ENCODE peak calls at places on chromosome 18, in five cellular contexts. O is GM12878, N is IMR-90, X is K562, G is SK-N-SH. B is an unnamed sample.

GRCh38 chr18:75162467-75162866 is 46.5 kb downstream of the PTGR3 start:
- DNase-seq in O (no peak), N (peak; percentile 71), X (no peak), G (no peak), B (no peak)

GRCh38 chr18:25873833-25874232 is 216.6 kb downstream of the SS18 start:
- DNase-seq in O (no peak), N (peak; percentile 23), X (peak; percentile 34), G (no peak), B (no peak)

GRCh38 chr18:41128545-41128944 is 826.5 kb upstream of the PIK3C3 start:
- DNase-seq in O (no peak), N (peak; percentile 68), X (no peak), G (no peak), B (no peak)

GRCh38 chr18:67669993-67670671 is 153.6 kb upstream of the DSEL start:
- DNase-seq in O (no peak), N (peak; percentile 98), X (no peak), G (no peak), B (no peak)

GRCh38 chr18:9069482-9070059 is 32.9 kb upstream of the NDUFV2 start:
- DNase-seq in O (peak; percentile 66), N (no peak), X (no peak), G (no peak), B (no peak)

GRCh38 chr18:23822590-23823385 is 133.5 kb downstream of the LAMA3 start:
- DNase-seq in O (no peak), N (peak; percentile 49), X (no peak), G (no peak), B (no peak)

GRCh38 chr18:7754725-7755181 is 187.6 kb downstream of the PTPRM start:
- DNase-seq in O (no peak), N (peak; percentile 17), X (no peak), G (no peak), B (peak; percentile 52)

GRCh38 chr18:34339155-34339554 is 114.4 kb upstream of the NOL4 start:
- DNase-seq in O (no peak), N (no peak), X (no peak), G (no peak), B (no peak)

GRCh38 chr18:58362027-58362575 is 266.8 kb downstream of the ALPK2 start:
- DNase-seq in O (no peak), N (peak; percentile 97), X (no peak), G (no peak), B (peak; percentile 34)

GRCh38 chr18:54116541-54117257 is 107.8 kb downstream of the MBD2 start:
- DNase-seq in O (no peak), N (no peak), X (no peak), G (no peak), B (no peak)

GRCh38 chr18:55440988-55441387 is 147.0 kb downstream of the TCF4 start:
- DNase-seq in O (no peak), N (no peak), X (no peak), G (no peak), B (no peak)

GRCh38 chr18:73564073-73564472 is 583.6 kb downstream of the FBXO15 start:
- DNase-seq in O (no peak), N (peak; percentile 90), X (no peak), G (no peak), B (peak; percentile 64)

GRCh38 chr18:1452821-1453220 is 548.1 kb downstream of the ADCYAP1 start:
- DNase-seq in O (no peak), N (no peak), X (no peak), G (no peak), B (no peak)

GRCh38 chr18:13240060-13240725 is 21.6 kb downstream of the LDLRAD4 start:
- DNase-seq in O (no peak), N (no peak), X (no peak), G (no peak), B (no peak)

GRCh38 chr18:9437049-9437448 is 38.3 kb upstream of the RALBP1 start:
- DNase-seq in O (no peak), N (peak; percentile 66), X (no peak), G (no peak), B (no peak)

GRCh38 chr18:40917096-40917495 is 1037.9 kb upstream of the PIK3C3 start:
- DNase-seq in O (no peak), N (peak; percentile 71), X (no peak), G (no peak), B (peak; percentile 2)

GRCh38 chr18:515156-515815 is 14.8 kb upstream of the COLEC12 start:
- DNase-seq in O (no peak), N (no peak), X (no peak), G (no peak), B (no peak)

GRCh38 chr18:39724652-39725051 is 2159.1 kb upstream of the CELF4 start:
- DNase-seq in O (no peak), N (peak; percentile 33), X (no peak), G (no peak), B (no peak)

GRCh38 chr18:25734336-25734735 is 356.1 kb downstream of the SS18 start:
- DNase-seq in O (no peak), N (no peak), X (no peak), G (no peak), B (no peak)

GRCh38 chr18:3898866-3899613 is 449.1 kb downstream of the TGIF1 start:
- DNase-seq in O (no peak), N (no peak), X (no peak), G (no peak), B (no peak)

GRCh38 chr18:6315556-6316331 is 99.0 kb downstream of the L3MBTL4 start:
- DNase-seq in O (no peak), N (no peak), X (no peak), G (no peak), B (peak; percentile 1)

GRCh38 chr18:11089931-11090715 is 59.2 kb downstream of the PIEZO2 start:
- DNase-seq in O (no peak), N (no peak), X (no peak), G (no peak), B (no peak)

GRCh38 chr18:23354625-23355024 is 98.5 kb upstream of the RIOK3 start:
- DNase-seq in O (no peak), N (peak; percentile 76), X (peak; percentile 50), G (no peak), B (no peak)

GRCh38 chr18:7452331-7452730 is 114.8 kb upstream of the PTPRM start:
- DNase-seq in O (no peak), N (peak; percentile 4), X (peak; percentile 33), G (peak; percentile 68), B (peak; percentile 50)

GRCh38 chr18:13220326-13220991 is 1.9 kb downstream of the LDLRAD4 start:
- DNase-seq in O (no peak), N (no peak), X (no peak), G (no peak), B (no peak)

GRCh38 chr18:59155140-59155539 is 15.5 kb downstream of the SEC11C start:
- DNase-seq in O (no peak), N (peak; percentile 95), X (no peak), G (no peak), B (peak; percentile 2)

GRCh38 chr18:49609416-49610284 is 47.8 kb downstream of the LIPG start:
- DNase-seq in O (no peak), N (peak; percentile 46), X (no peak), G (no peak), B (no peak)

GRCh38 chr18:61865466-61866165 is 27.2 kb downstream of the RNF152 start:
- DNase-seq in O (no peak), N (peak; percentile 37), X (no peak), G (no peak), B (no peak)
- TF ChIP-seq RCOR1 in O (no peak), N (no peak), X (no peak), G (no peak), B (no peak)

GRCh38 chr18:78652001-78652545 is 327.5 kb upstream of the SALL3 start:
- DNase-seq in O (no peak), N (no peak), X (no peak), G (no peak), B (no peak)
- TF ChIP-seq RCOR1 in O (no peak), N (no peak), X (no peak), G (no peak), B (no peak)

DNA sequence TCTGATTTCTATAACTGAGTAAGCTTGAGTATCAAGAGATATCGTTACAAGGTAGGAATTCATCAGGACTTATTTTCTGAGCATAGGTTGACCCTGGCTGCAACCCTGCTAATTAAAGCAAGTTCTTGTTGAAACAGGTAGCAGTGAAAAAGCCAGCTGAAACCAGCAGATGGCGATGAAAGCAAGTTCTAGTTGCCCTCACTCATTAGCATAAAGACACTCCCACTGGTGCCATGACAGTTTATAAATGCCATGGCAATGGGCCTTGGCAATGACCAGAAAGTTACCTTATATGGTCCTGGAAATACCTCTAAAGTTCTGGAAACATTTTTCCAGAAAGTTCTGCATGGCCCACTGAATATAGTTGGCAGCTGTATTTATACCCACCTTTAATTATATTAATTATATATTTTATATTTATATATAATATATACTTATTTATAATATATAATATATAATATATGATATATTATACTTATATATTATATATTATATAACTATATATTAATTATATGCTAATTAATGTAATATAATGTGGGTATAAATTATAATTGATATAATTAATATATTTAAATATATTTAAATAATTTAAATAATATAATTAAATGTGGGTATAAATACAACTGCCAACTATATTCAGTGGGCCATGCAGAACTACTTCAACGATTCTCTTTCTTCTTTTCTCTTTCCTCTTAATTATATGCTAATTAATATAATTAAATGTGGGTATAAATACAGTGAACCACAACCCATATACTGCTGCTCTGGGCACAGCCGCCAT is 188.0 kb downstream of the CDH7 start:
- DNase-seq in O (peak; percentile 5), N (no peak), X (peak; percentile 8), G (peak; percentile 10), B (peak; percentile 59)
- TF ChIP-seq RCOR1 in O (no peak), N (no peak), X (no peak), G (no peak), B (no peak)

GRCh38 chr18:42486296-42486695 is 531.3 kb downstream of the PIK3C3 start:
- DNase-seq in O (no peak), N (no peak), X (no peak), G (no peak), B (no peak)
- TF ChIP-seq RCOR1 in O (no peak), N (no peak), X (no peak), G (no peak), B (no peak)

GRCh38 chr18:47261902-47262301 is 10.4 kb upstream of the SKOR2 start:
- DNase-seq in O (no peak), N (no peak), X (no peak), G (no peak), B (no peak)

GRCh38 chr18:47263197-47263827 is 11.9 kb upstream of the SKOR2 start:
- DNase-seq in O (no peak), N (no peak), X (peak; percentile 12), G (peak; percentile 77), B (no peak)

GRCh38 chr18:47260924-47261701 is 9.7 kb upstream of the SKOR2 start:
- DNase-seq in O (no peak), N (no peak), X (no peak), G (peak; percentile 86), B (no peak)

GRCh38 chr18:47262397-47263196 is 11.1 kb upstream of the SKOR2 start:
- DNase-seq in O (no peak), N (no peak), X (no peak), G (no peak), B (no peak)

GRCh38 chr18:47260138-47260923 is 8.9 kb upstream of the SKOR2 start:
- DNase-seq in O (no peak), N (peak; percentile 14), X (peak; percentile 23), G (peak; percentile 78), B (peak; percentile 28)
- TF ChIP-seq RCOR1 in O (no peak), N (no peak), X (no peak), G (no peak), B (no peak)